ENCODE peak calls at places on chromosomes 5 and 9, in five cellular contexts. F is A549, G is astrocyte of the cerebellum, T is ovary, M is AG04449. V is an unnamed sample.

GRCh38 chr5:18792145-18792544 is 1157.9 kb downstream of the TAF11L14 start:
- DNase-seq in F (peak; percentile 67), G (no peak), T (no peak), M (no peak), V (no peak)

GRCh38 chr5:154829589-154830218 is 20.7 kb downstream of the FAXDC2 start:
- DNase-seq in F (peak; percentile 50), G (no peak), T (no peak), M (no peak), V (peak; percentile 39)

GRCh38 chr9:112176410-112177010 is 1.4 kb upstream of the SUSD1 start:
- DNase-seq in F (peak; percentile 43), G (no peak), T (no peak), M (no peak), V (no peak)

GRCh38 chr5:38768411-38769211 is 77.2 kb upstream of the OSMR start:
- DNase-seq in F (no peak), G (no peak), T (no peak), M (no peak), V (no peak)

GRCh38 chr5:36418172-36418979 is 116.7 kb upstream of the RANBP3L start:
- DNase-seq in F (no peak), G (no peak), T (no peak), M (no peak), V (no peak)

GRCh38 chr5:122099060-122099790 is 21.2 kb upstream of the LOX start:
- DNase-seq in F (peak; percentile 47), G (no peak), T (no peak), M (no peak), V (no peak)

GRCh38 chr9:33233659-33234335 is 6.2 kb upstream of the SPINK4 start:
- DNase-seq in F (peak; percentile 100), G (peak; percentile 67), T (peak; percentile 26), M (peak; percentile 88), V (no peak)

GRCh38 chr9:88197016-88197415 is 58.7 kb upstream of the SPATA31C2 start:
- DNase-seq in F (no peak), G (peak; percentile 76), T (no peak), M (peak; percentile 36), V (no peak)

GRCh38 chr9:133454943-133455673 is 4.7 kb upstream of the CACFD1 start:
- DNase-seq in F (no peak), G (no peak), T (no peak), M (no peak), V (no peak)

GRCh38 chr5:177330991-177331837 is 19.5 kb upstream of the MXD3 start:
- DNase-seq in F (no peak), G (no peak), T (no peak), M (no peak), V (no peak)

GRCh38 chr9:74770508-74771261 is 117.0 kb downstream of the TRPM6 start:
- DNase-seq in F (peak; percentile 82), G (no peak), T (no peak), M (no peak), V (peak; percentile 37)

GRCh38 chr9:34647084-34647403 is 569 bp downstream of the GALT start:
- DNase-seq in F (no peak), G (no peak), T (no peak), M (no peak), V (no peak)

GRCh38 chr5:17831279-17831678 is 197.0 kb downstream of the TAF11L14 start:
- DNase-seq in F (no peak), G (no peak), T (no peak), M (no peak), V (no peak)

GRCh38 chr9:135486267-135487065 is 6.9 kb downstream of the PPP1R26 start:
- DNase-seq in F (no peak), G (no peak), T (no peak), M (no peak), V (no peak)

GRCh38 chr5:124995451-124995850 is 249.0 kb upstream of the ZNF608 start:
- DNase-seq in F (peak; percentile 78), G (no peak), T (no peak), M (peak; percentile 16), V (no peak)

GRCh38 chr9:98922721-98923435 is 20.8 kb upstream of the COL15A1 start:
- DNase-seq in F (no peak), G (no peak), T (no peak), M (no peak), V (no peak)

GRCh38 chr9:133132174-133132573 is 11.1 kb upstream of the RALGDS start:
- DNase-seq in F (no peak), G (no peak), T (no peak), M (no peak), V (no peak)

GRCh38 chr9:89007568-89007967 is 16.3 kb downstream of the S1PR3 start:
- DNase-seq in F (no peak), G (no peak), T (no peak), M (no peak), V (no peak)

GRCh38 chr9:6575324-6575758 is 70.2 kb downstream of the GLDC start:
- DNase-seq in F (no peak), G (no peak), T (no peak), M (no peak), V (no peak)

GRCh38 chr5:179618923-179619554 is 4.4 kb downstream of the HNRNPH1 start:
- DNase-seq in F (no peak), G (no peak), T (no peak), M (no peak), V (no peak)

GRCh38 chr9:112009656-112010055 is 113.0 kb downstream of the UGCG start:
- DNase-seq in F (no peak), G (no peak), T (no peak), M (no peak), V (no peak)

GRCh38 chr5:6704361-6704851 is 8.8 kb upstream of the TENT4A start:
- DNase-seq in F (no peak), G (peak; percentile 78), T (peak; percentile 77), M (peak; percentile 77), V (no peak)

GRCh38 chr5:149210968-149211495 is 60.6 kb upstream of the AFAP1L1 start:
- DNase-seq in F (no peak), G (no peak), T (no peak), M (no peak), V (peak; percentile 62)

GRCh38 chr5:98510601-98511000 is 262.9 kb upstream of the RGMB start:
- DNase-seq in F (no peak), G (no peak), T (no peak), M (no peak), V (no peak)

GRCh38 chr9:12464910-12465512 is 228.2 kb upstream of the TYRP1 start:
- DNase-seq in F (peak; percentile 29), G (peak; percentile 5), T (no peak), M (no peak), V (peak; percentile 30)

GRCh38 chr9:93996367-93996766 is 41.2 kb upstream of the BARX1 start:
- DNase-seq in F (no peak), G (no peak), T (no peak), M (no peak), V (no peak)

GRCh38 chr9:123225374-123225813 is 43.0 kb downstream of the STRBP start:
- DNase-seq in F (peak; percentile 42), G (peak; percentile 51), T (no peak), M (peak; percentile 36), V (peak; percentile 41)

GRCh38 chr5:140116716-140117115 is 2.8 kb downstream of the PURA start:
- DNase-seq in F (peak; percentile 20), G (no peak), T (no peak), M (no peak), V (no peak)

GRCh38 chr9:15161744-15162143 is 145.3 kb downstream of the TTC39B start:
- DNase-seq in F (no peak), G (no peak), T (no peak), M (no peak), V (no peak)

GRCh38 chr9:108024604-108025003 is 535.0 kb upstream of the KLF4 start:
- DNase-seq in F (no peak), G (no peak), T (no peak), M (no peak), V (no peak)
- H3K4me3 ChIP-seq in F (no peak overlapping the region), G (no peak overlapping the region), T (no peak overlapping the region), M (no peak overlapping the region), V (no peak overlapping the region)

GRCh38 chr5:1930880-1931589 is 48.3 kb upstream of the IRX4 start:
- DNase-seq in F (no peak), G (no peak), T (peak; percentile 60), M (no peak), V (no peak)

GRCh38 chr5:1930501-1930879 is 47.8 kb upstream of the IRX4 start:
- DNase-seq in F (no peak), G (no peak), T (peak; percentile 31), M (no peak), V (peak; percentile 54)

GRCh38 chr5:1929108-1929991 is 46.6 kb upstream of the IRX4 start:
- DNase-seq in F (no peak), G (no peak), T (no peak), M (no peak), V (no peak)

GRCh38 chr5:1933364-1934055 is 50.8 kb upstream of the IRX4 start:
- DNase-seq in F (no peak), G (no peak), T (no peak), M (no peak), V (no peak)

GRCh38 chr5:1931590-1932138 is 48.9 kb upstream of the IRX4 start:
- DNase-seq in F (no peak), G (no peak), T (peak; percentile 65), M (no peak), V (no peak)
- H3K4me3 ChIP-seq in F (no peak overlapping the region), G (no peak overlapping the region), T (peak overlapping the region; percentile 37), M (no peak overlapping the region), V (no peak overlapping the region)

GRCh38 chr5:16179936-16180788 is 571 bp upstream of the MARCHF11 start:
- DNase-seq in F (no peak), G (no peak), T (no peak), M (no peak), V (no peak)
- H3K4me3 ChIP-seq in F (no peak overlapping the region), G (no peak overlapping the region), T (no peak overlapping the region), M (no peak overlapping the region), V (no peak overlapping the region)

DNA sequence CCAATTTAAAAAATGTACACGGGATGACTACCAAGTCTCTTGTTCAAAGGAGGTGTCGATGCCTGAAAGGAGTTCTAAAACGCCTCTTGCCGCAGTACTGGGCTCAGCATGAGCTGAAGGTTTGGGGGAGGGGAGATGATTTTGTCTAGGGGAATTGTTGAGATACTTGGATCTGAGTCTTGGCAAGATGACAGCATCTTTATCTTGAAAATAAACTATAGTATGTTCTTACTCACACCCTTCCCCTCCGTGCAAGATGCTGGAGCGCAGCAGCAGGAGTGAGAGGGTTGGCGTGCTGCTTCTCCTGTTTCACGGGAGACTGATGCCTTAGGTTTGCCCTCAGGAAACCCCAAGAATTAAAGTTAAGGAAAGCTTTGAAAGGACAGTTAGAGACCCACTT is 47.3 kb downstream of the FAM78A start:
- DNase-seq in F (no peak), G (peak; percentile 82), T (no peak), M (no peak), V (no peak)
- H3K4me3 ChIP-seq in F (no peak overlapping the region), G (no peak overlapping the region), T (no peak overlapping the region), M (no peak overlapping the region), V (no peak overlapping the region)

DNA sequence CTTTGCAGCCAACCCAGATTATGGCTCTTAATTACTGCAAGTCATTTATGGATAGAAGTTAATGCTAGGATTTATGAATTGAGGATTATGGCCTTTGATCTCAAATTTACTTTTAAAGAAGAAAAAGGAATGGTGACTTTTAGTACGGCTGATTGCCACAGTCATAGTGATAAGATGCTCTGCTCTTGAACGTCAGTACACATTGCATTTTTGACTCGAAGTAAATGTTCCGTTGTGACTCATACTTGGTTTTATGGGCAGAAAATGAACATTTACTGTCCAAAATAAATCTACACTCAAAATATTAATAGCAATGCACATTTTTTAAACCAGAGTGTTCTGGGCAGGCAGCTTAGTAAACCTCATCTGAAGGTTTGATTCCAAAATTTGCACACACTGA is 825 bp downstream of the ADAMTSL1 start:
- DNase-seq in F (no peak), G (no peak), T (no peak), M (no peak), V (no peak)
- H3K4me3 ChIP-seq in F (no peak overlapping the region), G (peak overlapping the region; percentile 69), T (no peak overlapping the region), M (peak overlapping the region; percentile 84), V (no peak overlapping the region)

GRCh38 chr5:175696139-175696854 is 38.4 kb downstream of the HRH2 start:
- DNase-seq in F (peak; percentile 73), G (no peak), T (no peak), M (no peak), V (peak; percentile 91)
- H3K4me3 ChIP-seq in F (no peak overlapping the region), G (no peak overlapping the region), T (no peak overlapping the region), M (no peak overlapping the region), V (peak overlapping the region; percentile 27)

V was measured in Jurkat, Clone E6-1.